ENCODE peak calls at places on chromosomes 11 and 22, in five cellular contexts. P is lung, J is NCI-H1092, C is astrocyte of the cerebellum, M is EH. N is an unnamed sample.

GRCh38 chr11:73585834-73586575 is 11.9 kb downstream of the FAM168A start:
- DNase-seq in P (no peak), J (no peak), C (no peak), M (peak), N (no peak)

GRCh38 chr11:926341-926916 is 759 bp downstream of the AP2A2 start:
- DNase-seq in P (peak), J (no peak), C (no peak), M (peak), N (no peak)

GRCh38 chr11:132475046-132475445 is 1057.3 kb downstream of the OPCML start:
- DNase-seq in P (no peak), J (no peak), C (no peak), M (peak), N (no peak)

GRCh38 chr11:69000831-69001245 is 12.2 kb downstream of the MRGPRF start:
- DNase-seq in P (no peak), J (no peak), C (peak), M (peak), N (no peak)

GRCh38 chr11:35173620-35174278 is 34.8 kb downstream of the CD44 start:
- DNase-seq in P (no peak), J (no peak), C (no peak), M (no peak), N (no peak)

GRCh38 chr11:1202776-1203504 is 19.9 kb upstream of the MUC5B start:
- DNase-seq in P (peak), J (peak), C (no peak), M (peak), N (no peak)

GRCh38 chr11:106585061-106585460 is 433.2 kb downstream of the GUCY1A2 start:
- DNase-seq in P (no peak), J (no peak), C (no peak), M (peak), N (no peak)

GRCh38 chr22:25545117-25545516 is 19.4 kb upstream of the GRK3 start:
- DNase-seq in P (no peak), J (no peak), C (no peak), M (no peak), N (no peak)

GRCh38 chr22:49027122-49027670 is 800.5 kb downstream of the BRD1 start:
- DNase-seq in P (no peak), J (no peak), C (no peak), M (no peak), N (no peak)

GRCh38 chr11:64653388-64653973 is 62.5 kb downstream of the SLC22A12 start:
- DNase-seq in P (no peak), J (no peak), C (no peak), M (no peak), N (no peak)

GRCh38 chr11:78274739-78275138 is 86.0 kb downstream of the USP35 start:
- DNase-seq in P (no peak), J (no peak), C (no peak), M (no peak), N (no peak)

GRCh38 chr11:121886956-121887355 is 229.1 kb downstream of the BLID start:
- DNase-seq in P (no peak), J (no peak), C (no peak), M (no peak), N (no peak)

GRCh38 chr11:3950996-3951662 is 95.7 kb downstream of the STIM1 start:
- DNase-seq in P (no peak), J (no peak), C (peak), M (peak), N (no peak)